ENCODE peak calls at places on chromosomes 13 and 19, in five cellular contexts. V is right cardiac atrium; U is putamen; W is HFFc6; Q is stimulated activated CD8-positive, alpha-beta memory T cell treated with anti-CD3 and anti-CD28 coated beads, Interleukin-12 subunit alpha, Interleukin-12 subunit beta, amount 100 ng/mL, for 4 hours. F is an unnamed sample.

GRCh38 chr13:43489168-43489730 is 297.5 kb downstream of the ENOX1 start:
- DNase-seq in V (no peak), U (no peak), W (no peak), Q (no peak), F (no peak)

GRCh38 chr13:94550030-94550738 is 45.8 kb downstream of the TGDS start:
- DNase-seq in V (no peak), U (no peak), W (peak; percentile 17), Q (no peak), F (peak; percentile 35)

GRCh38 chr13:84607614-84608013 is 725.3 kb upstream of the SLITRK1 start:
- DNase-seq in V (peak; percentile 46), U (no peak), W (peak; percentile 77), Q (no peak), F (no peak)

GRCh38 chr19:55384576-55385235 is 614 bp upstream of the TMEM238 start:
- DNase-seq in V (peak; percentile 72), U (peak; percentile 18), W (no peak), Q (no peak), F (peak; percentile 66)

GRCh38 chr19:5147074-5147970 is 178.4 kb downstream of the KDM4B start:
- DNase-seq in V (no peak), U (no peak), W (no peak), Q (no peak), F (no peak)

GRCh38 chr13:40624338-40624737 is 42.1 kb downstream of the FOXO1 start:
- DNase-seq in V (no peak), U (no peak), W (no peak), Q (no peak), F (no peak)

GRCh38 chr13:48938308-48938943 is 37.3 kb upstream of the FNDC3A start:
- DNase-seq in V (no peak), U (no peak), W (no peak), Q (no peak), F (no peak)

GRCh38 chr19:34430738-34431625 is 2.8 kb downstream of the UBA2 start:
- DNase-seq in V (no peak), U (peak; percentile 14), W (peak; percentile 58), Q (no peak), F (no peak)

GRCh38 chr13:23610187-23610576 is 40.0 kb downstream of the TNFRSF19 start:
- DNase-seq in V (peak; percentile 87), U (no peak), W (no peak), Q (no peak), F (no peak)

GRCh38 chr13:32530841-32531253 is 7.7 kb downstream of the N4BP2L2 start:
- DNase-seq in V (no peak), U (peak; percentile 7), W (peak; percentile 44), Q (no peak), F (no peak)

GRCh38 chr19:14059093-14059480 is 2.8 kb downstream of the PALM3 start:
- DNase-seq in V (no peak), U (no peak), W (no peak), Q (peak; percentile 17), F (no peak)

GRCh38 chr13:19618925-19619324 is 14.5 kb upstream of the MPHOSPH8 start:
- DNase-seq in V (no peak), U (no peak), W (peak; percentile 32), Q (no peak), F (no peak)

GRCh38 chr19:35790981-35791813 is 15.8 kb downstream of the ARHGAP33 start:
- DNase-seq in V (no peak), U (no peak), W (no peak), Q (no peak), F (no peak)

GRCh38 chr13:80339578-80339840 is 1.4 kb downstream of the SPRY2 start:
- DNase-seq in V (no peak), U (peak; percentile 36), W (no peak), Q (no peak), F (no peak)

GRCh38 chr19:16325161-16325527 is 518 bp downstream of the KLF2 start:
- DNase-seq in V (peak; percentile 88), U (no peak), W (no peak), Q (peak; percentile 48), F (no peak)

GRCh38 chr13:31767175-31767900 is 28.0 kb downstream of the RXFP2 start:
- DNase-seq in V (no peak), U (no peak), W (peak; percentile 87), Q (no peak), F (no peak)

GRCh38 chr13:93882086-93882651 is 597.3 kb downstream of the DCT start:
- DNase-seq in V (no peak), U (no peak), W (peak; percentile 32), Q (no peak), F (no peak)

GRCh38 chr13:49308104-49308875 is 60.6 kb downstream of the CDADC1 start:
- DNase-seq in V (peak; percentile 95), U (peak; percentile 70), W (no peak), Q (no peak), F (no peak)

GRCh38 chr13:112690242-112690943 is 555 bp downstream of the ATP11A start:
- DNase-seq in V (peak; percentile 86), U (no peak), W (no peak), Q (peak; percentile 8), F (no peak)

GRCh38 chr19:45824041-45824471 is 8.9 kb upstream of the RSPH6A start:
- DNase-seq in V (no peak), U (peak; percentile 32), W (no peak), Q (no peak), F (peak; percentile 58)